ENCODE peak calls at places on chromosomes 12 and 14, in nine cellular contexts. One of them, this sample, is unnamed.

GRCh38 chr14:91405241-91405721 is 12.3 kb downstream of the CCDC88C start:
- ATAC-seq in stimulated activated effector memory CD8-positive, alpha-beta T cell treated with anti-CD3 and anti-CD28 coated beads, Interleukin-12 subunit alpha, Interleukin-12 subunit beta, amount 100 ng/mL, for 72 hours: peak
- ATAC-seq in natural killer cell: peak
- ATAC-seq in Panc1: no peak
- ATAC-seq in lower lobe of right lung: no peak
- ATAC-seq in omental fat pad: no peak
- ATAC-seq in stimulated activated naive B cell treated with anti-CD40 and anti-IgM and Interleukin-4, amounts not matched to agents 10 μg/mL and 1 μg/mL and 100 μg/mL, for 72 hours: no peak
- ATAC-seq in activated CD4-positive, CD25-positive, alpha-beta regulatory T cell treated with anti-CD3 and anti-CD28 coated beads, Interleukin-2, amount 50 U/mL, for 24 hours: no peak
- ATAC-seq in Right ventricle myocardium inferior: no peak
- ATAC-seq in this sample: no peak

GRCh38 chr12:72025524-72025923 is 86.9 kb downstream of the TPH2 start:
- ATAC-seq in activated CD4-positive, CD25-positive, alpha-beta regulatory T cell treated with anti-CD3 and anti-CD28 coated beads, Interleukin-2, amount 50 U/mL, for 24 hours: no peak
- ATAC-seq in stimulated activated effector memory CD8-positive, alpha-beta T cell treated with anti-CD3 and anti-CD28 coated beads, Interleukin-12 subunit alpha, Interleukin-12 subunit beta, amount 100 ng/mL, for 72 hours: no peak
- ATAC-seq in omental fat pad: no peak
- ATAC-seq in lower lobe of right lung: no peak
- ATAC-seq in natural killer cell: no peak
- ATAC-seq in Right ventricle myocardium inferior: no peak
- ATAC-seq in Panc1: no peak
- ATAC-seq in stimulated activated naive B cell treated with anti-CD40 and anti-IgM and Interleukin-4, amounts not matched to agents 10 μg/mL and 1 μg/mL and 100 μg/mL, for 72 hours: no peak
- ATAC-seq in this sample: no peak

GRCh38 chr12:54191126-54191525 is 2.3 kb upstream of the SMUG1 start:
- ATAC-seq in Panc1: no peak
- ATAC-seq in activated CD4-positive, CD25-positive, alpha-beta regulatory T cell treated with anti-CD3 and anti-CD28 coated beads, Interleukin-2, amount 50 U/mL, for 24 hours: no peak
- ATAC-seq in natural killer cell: no peak
- ATAC-seq in lower lobe of right lung: no peak
- ATAC-seq in Right ventricle myocardium inferior: no peak
- ATAC-seq in stimulated activated naive B cell treated with anti-CD40 and anti-IgM and Interleukin-4, amounts not matched to agents 10 μg/mL and 1 μg/mL and 100 μg/mL, for 72 hours: no peak
- ATAC-seq in omental fat pad: peak
- ATAC-seq in stimulated activated effector memory CD8-positive, alpha-beta T cell treated with anti-CD3 and anti-CD28 coated beads, Interleukin-12 subunit alpha, Interleukin-12 subunit beta, amount 100 ng/mL, for 72 hours: no peak
- ATAC-seq in this sample: no peak

GRCh38 chr12:110760204-110760609 is 17.5 kb upstream of the PPP1CC start:
- ATAC-seq in stimulated activated effector memory CD8-positive, alpha-beta T cell treated with anti-CD3 and anti-CD28 coated beads, Interleukin-12 subunit alpha, Interleukin-12 subunit beta, amount 100 ng/mL, for 72 hours: peak
- ATAC-seq in natural killer cell: no peak
- ATAC-seq in stimulated activated naive B cell treated with anti-CD40 and anti-IgM and Interleukin-4, amounts not matched to agents 10 μg/mL and 1 μg/mL and 100 μg/mL, for 72 hours: no peak
- ATAC-seq in omental fat pad: no peak
- ATAC-seq in Panc1: no peak
- ATAC-seq in Right ventricle myocardium inferior: no peak
- ATAC-seq in lower lobe of right lung: no peak
- ATAC-seq in activated CD4-positive, CD25-positive, alpha-beta regulatory T cell treated with anti-CD3 and anti-CD28 coated beads, Interleukin-2, amount 50 U/mL, for 24 hours: peak
- ATAC-seq in this sample: no peak

GRCh38 chr14:74967618-74968017 is 12.2 kb upstream of the PGF start:
- ATAC-seq in omental fat pad: no peak
- ATAC-seq in stimulated activated naive B cell treated with anti-CD40 and anti-IgM and Interleukin-4, amounts not matched to agents 10 μg/mL and 1 μg/mL and 100 μg/mL, for 72 hours: no peak
- ATAC-seq in activated CD4-positive, CD25-positive, alpha-beta regulatory T cell treated with anti-CD3 and anti-CD28 coated beads, Interleukin-2, amount 50 U/mL, for 24 hours: no peak
- ATAC-seq in Right ventricle myocardium inferior: no peak
- ATAC-seq in stimulated activated effector memory CD8-positive, alpha-beta T cell treated with anti-CD3 and anti-CD28 coated beads, Interleukin-12 subunit alpha, Interleukin-12 subunit beta, amount 100 ng/mL, for 72 hours: no peak
- ATAC-seq in Panc1: no peak
- ATAC-seq in lower lobe of right lung: no peak
- ATAC-seq in natural killer cell: no peak
- ATAC-seq in this sample: no peak

GRCh38 chr12:4160314-4161040 is 113.1 kb upstream of the CCND2 start:
- ATAC-seq in activated CD4-positive, CD25-positive, alpha-beta regulatory T cell treated with anti-CD3 and anti-CD28 coated beads, Interleukin-2, amount 50 U/mL, for 24 hours: peak
- ATAC-seq in Panc1: no peak
- ATAC-seq in Right ventricle myocardium inferior: no peak
- ATAC-seq in stimulated activated effector memory CD8-positive, alpha-beta T cell treated with anti-CD3 and anti-CD28 coated beads, Interleukin-12 subunit alpha, Interleukin-12 subunit beta, amount 100 ng/mL, for 72 hours: peak
- ATAC-seq in omental fat pad: no peak
- ATAC-seq in stimulated activated naive B cell treated with anti-CD40 and anti-IgM and Interleukin-4, amounts not matched to agents 10 μg/mL and 1 μg/mL and 100 μg/mL, for 72 hours: peak
- ATAC-seq in lower lobe of right lung: no peak
- ATAC-seq in natural killer cell: no peak
- ATAC-seq in this sample: no peak

GRCh38 chr14:32043624-32044023 is 33.5 kb upstream of the ARHGAP5 start:
- ATAC-seq in omental fat pad: no peak
- ATAC-seq in stimulated activated naive B cell treated with anti-CD40 and anti-IgM and Interleukin-4, amounts not matched to agents 10 μg/mL and 1 μg/mL and 100 μg/mL, for 72 hours: peak
- ATAC-seq in lower lobe of right lung: no peak
- ATAC-seq in natural killer cell: no peak
- ATAC-seq in stimulated activated effector memory CD8-positive, alpha-beta T cell treated with anti-CD3 and anti-CD28 coated beads, Interleukin-12 subunit alpha, Interleukin-12 subunit beta, amount 100 ng/mL, for 72 hours: no peak
- ATAC-seq in activated CD4-positive, CD25-positive, alpha-beta regulatory T cell treated with anti-CD3 and anti-CD28 coated beads, Interleukin-2, amount 50 U/mL, for 24 hours: no peak
- ATAC-seq in Panc1: no peak
- ATAC-seq in Right ventricle myocardium inferior: peak
- ATAC-seq in this sample: no peak

GRCh38 chr12:22413592-22413991 is 79.1 kb upstream of the ST8SIA1 start:
- ATAC-seq in omental fat pad: no peak
- ATAC-seq in activated CD4-positive, CD25-positive, alpha-beta regulatory T cell treated with anti-CD3 and anti-CD28 coated beads, Interleukin-2, amount 50 U/mL, for 24 hours: no peak
- ATAC-seq in stimulated activated effector memory CD8-positive, alpha-beta T cell treated with anti-CD3 and anti-CD28 coated beads, Interleukin-12 subunit alpha, Interleukin-12 subunit beta, amount 100 ng/mL, for 72 hours: no peak
- ATAC-seq in natural killer cell: no peak
- ATAC-seq in Right ventricle myocardium inferior: peak
- ATAC-seq in Panc1: no peak
- ATAC-seq in stimulated activated naive B cell treated with anti-CD40 and anti-IgM and Interleukin-4, amounts not matched to agents 10 μg/mL and 1 μg/mL and 100 μg/mL, for 72 hours: no peak
- ATAC-seq in lower lobe of right lung: no peak
- ATAC-seq in this sample: no peak

GRCh38 chr14:92529895-92530294 is 16.3 kb downstream of the RIN3 start:
- ATAC-seq in Right ventricle myocardium inferior: no peak
- ATAC-seq in activated CD4-positive, CD25-positive, alpha-beta regulatory T cell treated with anti-CD3 and anti-CD28 coated beads, Interleukin-2, amount 50 U/mL, for 24 hours: peak
- ATAC-seq in omental fat pad: no peak
- ATAC-seq in stimulated activated effector memory CD8-positive, alpha-beta T cell treated with anti-CD3 and anti-CD28 coated beads, Interleukin-12 subunit alpha, Interleukin-12 subunit beta, amount 100 ng/mL, for 72 hours: peak
- ATAC-seq in stimulated activated naive B cell treated with anti-CD40 and anti-IgM and Interleukin-4, amounts not matched to agents 10 μg/mL and 1 μg/mL and 100 μg/mL, for 72 hours: no peak
- ATAC-seq in natural killer cell: no peak
- ATAC-seq in Panc1: no peak
- ATAC-seq in lower lobe of right lung: no peak
- ATAC-seq in this sample: no peak

GRCh38 chr14:44988694-44989093 is 26.7 kb downstream of the TOGARAM1 start:
- ATAC-seq in activated CD4-positive, CD25-positive, alpha-beta regulatory T cell treated with anti-CD3 and anti-CD28 coated beads, Interleukin-2, amount 50 U/mL, for 24 hours: no peak
- ATAC-seq in stimulated activated effector memory CD8-positive, alpha-beta T cell treated with anti-CD3 and anti-CD28 coated beads, Interleukin-12 subunit alpha, Interleukin-12 subunit beta, amount 100 ng/mL, for 72 hours: no peak
- ATAC-seq in Panc1: no peak
- ATAC-seq in natural killer cell: no peak
- ATAC-seq in Right ventricle myocardium inferior: peak
- ATAC-seq in lower lobe of right lung: no peak
- ATAC-seq in stimulated activated naive B cell treated with anti-CD40 and anti-IgM and Interleukin-4, amounts not matched to agents 10 μg/mL and 1 μg/mL and 100 μg/mL, for 72 hours: no peak
- ATAC-seq in omental fat pad: no peak
- ATAC-seq in this sample: no peak

GRCh38 chr12:56616244-56616643 is 13.9 kb downstream of the BAZ2A start:
- ATAC-seq in activated CD4-positive, CD25-positive, alpha-beta regulatory T cell treated with anti-CD3 and anti-CD28 coated beads, Interleukin-2, amount 50 U/mL, for 24 hours: no peak
- ATAC-seq in omental fat pad: no peak
- ATAC-seq in Right ventricle myocardium inferior: peak
- ATAC-seq in stimulated activated naive B cell treated with anti-CD40 and anti-IgM and Interleukin-4, amounts not matched to agents 10 μg/mL and 1 μg/mL and 100 μg/mL, for 72 hours: no peak
- ATAC-seq in Panc1: no peak
- ATAC-seq in stimulated activated effector memory CD8-positive, alpha-beta T cell treated with anti-CD3 and anti-CD28 coated beads, Interleukin-12 subunit alpha, Interleukin-12 subunit beta, amount 100 ng/mL, for 72 hours: no peak
- ATAC-seq in natural killer cell: no peak
- ATAC-seq in lower lobe of right lung: no peak
- ATAC-seq in this sample: no peak

GRCh38 chr14:63180017-63180416 is 24.2 kb upstream of the RHOJ start:
- ATAC-seq in omental fat pad: no peak
- ATAC-seq in Panc1: no peak
- ATAC-seq in activated CD4-positive, CD25-positive, alpha-beta regulatory T cell treated with anti-CD3 and anti-CD28 coated beads, Interleukin-2, amount 50 U/mL, for 24 hours: no peak
- ATAC-seq in stimulated activated effector memory CD8-positive, alpha-beta T cell treated with anti-CD3 and anti-CD28 coated beads, Interleukin-12 subunit alpha, Interleukin-12 subunit beta, amount 100 ng/mL, for 72 hours: no peak
- ATAC-seq in stimulated activated naive B cell treated with anti-CD40 and anti-IgM and Interleukin-4, amounts not matched to agents 10 μg/mL and 1 μg/mL and 100 μg/mL, for 72 hours: no peak
- ATAC-seq in natural killer cell: no peak
- ATAC-seq in Right ventricle myocardium inferior: peak
- ATAC-seq in lower lobe of right lung: no peak
- ATAC-seq in this sample: peak

GRCh38 chr14:104886690-104887622 is 21.9 kb downstream of the CEP170B start:
- ATAC-seq in activated CD4-positive, CD25-positive, alpha-beta regulatory T cell treated with anti-CD3 and anti-CD28 coated beads, Interleukin-2, amount 50 U/mL, for 24 hours: no peak
- ATAC-seq in stimulated activated effector memory CD8-positive, alpha-beta T cell treated with anti-CD3 and anti-CD28 coated beads, Interleukin-12 subunit alpha, Interleukin-12 subunit beta, amount 100 ng/mL, for 72 hours: no peak
- ATAC-seq in stimulated activated naive B cell treated with anti-CD40 and anti-IgM and Interleukin-4, amounts not matched to agents 10 μg/mL and 1 μg/mL and 100 μg/mL, for 72 hours: no peak
- ATAC-seq in Panc1: no peak
- ATAC-seq in omental fat pad: no peak
- ATAC-seq in Right ventricle myocardium inferior: no peak
- ATAC-seq in lower lobe of right lung: no peak
- ATAC-seq in natural killer cell: no peak
- ATAC-seq in this sample: no peak

This sample was measured in gastroesophageal sphincter.